ENCODE peak calls at places on chromosomes 5 and 9, in five cellular contexts. C is AML-193, Z is ascending aorta, V is PC-3, X is T-cell. P is an unnamed sample.

GRCh38 chr5:132150565-132150964 is 77.0 kb downstream of the CSF2 start:
- DNase-seq in C (no peak), Z (no peak), V (no peak), X (no peak), P (no peak)

GRCh38 chr5:113123563-113123962 is 147.0 kb downstream of the DCP2 start:
- DNase-seq in C (no peak), Z (no peak), V (peak), X (no peak), P (no peak)

GRCh38 chr9:133788819-133789733 is 50.9 kb upstream of the SARDH start:
- DNase-seq in C (no peak), Z (no peak), V (no peak), X (no peak), P (peak)

GRCh38 chr9:12195456-12195855 is 497.7 kb upstream of the TYRP1 start:
- DNase-seq in C (no peak), Z (no peak), V (no peak), X (no peak), P (no peak)

GRCh38 chr9:96554326-96554725 is 65.3 kb downstream of the CDC14B start:
- DNase-seq in C (no peak), Z (no peak), V (no peak), X (no peak), P (no peak)

GRCh38 chr5:177310757-177311173 is 933 bp downstream of the MXD3 start:
- DNase-seq in C (peak), Z (no peak), V (peak), X (no peak), P (no peak)

GRCh38 chr9:129933215-129933614 is 98.0 kb downstream of the USP20 start:
- DNase-seq in C (no peak), Z (no peak), V (no peak), X (no peak), P (no peak)

GRCh38 chr9:136831720-136832104 is 10.6 kb upstream of the AJM1 start:
- DNase-seq in C (no peak), Z (no peak), V (no peak), X (no peak), P (no peak)

GRCh38 chr5:106269252-106269843 is 1401.4 kb downstream of the EFNA5 start:
- DNase-seq in C (no peak), Z (no peak), V (peak), X (no peak), P (peak)

GRCh38 chr5:92042237-92042636 is 659.1 kb upstream of the ARRDC3 start:
- DNase-seq in C (no peak), Z (no peak), V (peak), X (no peak), P (no peak)

GRCh38 chr5:142845402-142845901 is 75.3 kb downstream of the ARHGAP26 start:
- DNase-seq in C (no peak), Z (no peak), V (no peak), X (no peak), P (no peak)

P was measured in midbrain.